ENCODE peak calls at places on chromosomes 1 and 21, in ten cellular contexts. P is stimulated activated CD8-positive, alpha-beta memory T cell treated with anti-CD3 and anti-CD28 coated beads, Interleukin-4, amount 100 ng/mL, for 1 hour; C is testis; D is NB4; B is EH; T is activated naive CD8-positive, alpha-beta T cell treated with anti-CD3 and anti-CD28 coated beads, Interleukin-2, amount 50 U/mL, for 24 hours; R is hypothalamus; A is T47D; L is activated CD8-positive, alpha-beta memory T cell treated with anti-CD3 and anti-CD28 coated beads, Interleukin-2, amount 10 ng/mL, durations not matched to agents 7 days and 5 days; Q is activated CD4-positive, alpha-beta T cell treated with anti-CD3 and anti-CD28 coated beads, Interleukin-2, amount 50 U/mL, for 48 hours. I is an unnamed sample.

GRCh38 chr1:201217146-201217545 is 26.5 kb downstream of the IGFN1 start:
- DNase-seq in A (no peak), D (no peak), Q (no peak), P (no peak), C (no peak), T (no peak), L (peak), B (no peak), R (no peak), I (no peak)

GRCh38 chr1:238568707-238569106 is 678.0 kb upstream of the ZP4 start:
- DNase-seq in R (no peak), C (no peak), D (no peak), Q (no peak), B (no peak), P (no peak), L (no peak), T (no peak), A (no peak), I (no peak)

GRCh38 chr1:20357796-20358195 is 67.1 kb downstream of the VWA5B1 start:
- DNase-seq in B (no peak), T (no peak), L (no peak), C (no peak), P (no peak), D (no peak), R (no peak), Q (no peak), A (no peak), I (no peak)

GRCh38 chr1:205379056-205379455 is 22.3 kb upstream of the KLHDC8A start:
- DNase-seq in D (no peak), R (no peak), C (no peak), T (no peak), P (no peak), A (no peak), L (no peak), Q (no peak), B (no peak), I (no peak)

GRCh38 chr1:177174921-177175634 is 4.3 kb downstream of the BRINP2 start:
- DNase-seq in R (peak), Q (no peak), P (no peak), T (no peak), L (no peak), B (no peak), A (no peak), D (no peak), C (no peak), I (no peak)

GRCh38 chr1:35220976-35221375 is 28.0 kb upstream of the SFPQ start:
- DNase-seq in A (peak), B (peak), L (no peak), P (no peak), C (no peak), Q (no peak), D (peak), T (peak), R (no peak), I (peak)

GRCh38 chr1:180311011-180311730 is 81.1 kb downstream of the LHX4 start:
- DNase-seq in A (peak), L (no peak), C (no peak), P (no peak), Q (no peak), D (no peak), R (no peak), B (peak), T (no peak), I (no peak)

GRCh38 chr1:224067621-224068457 is 46.1 kb upstream of the FBXO28 start:
- DNase-seq in P (no peak), C (no peak), D (peak), R (no peak), T (no peak), Q (no peak), B (peak), A (no peak), L (no peak), I (no peak)

GRCh38 chr1:228463559-228464455 is 23.4 kb upstream of the RNF187 start:
- DNase-seq in B (peak), R (peak), Q (peak), T (peak), L (peak), P (no peak), C (peak), D (peak), A (no peak), I (no peak)

GRCh38 chr1:7070389-7071029 is 285.3 kb downstream of the CAMTA1 start:
- DNase-seq in R (peak), A (peak), C (peak), L (peak), Q (peak), B (peak), D (peak), T (peak), P (peak), I (peak)

GRCh38 chr1:4071675-4072074 is 171.6 kb upstream of the C1orf174 start:
- DNase-seq in R (no peak), P (no peak), L (no peak), A (no peak), C (no peak), B (no peak), Q (no peak), T (no peak), D (no peak), I (no peak)

GRCh38 chr1:211487672-211488208 is 4.2 kb downstream of the RD3 start:
- DNase-seq in A (no peak), L (no peak), Q (no peak), D (no peak), C (no peak), T (no peak), R (no peak), P (no peak), B (no peak), I (no peak)

GRCh38 chr1:57036896-57037295 is 71.1 kb upstream of the C8B start:
- DNase-seq in C (no peak), L (no peak), B (peak), P (no peak), R (no peak), T (no peak), D (no peak), Q (no peak), A (no peak), I (no peak)

GRCh38 chr1:2882968-2883696 is 81.6 kb upstream of the TTC34 start:
- DNase-seq in R (no peak), P (no peak), D (no peak), Q (no peak), L (no peak), T (no peak), A (no peak), B (no peak), C (no peak), I (no peak)

GRCh38 chr1:2003564-2004131 is at the start of gene CFAP74:
- DNase-seq in D (no peak), T (peak), L (no peak), C (peak), P (no peak), A (no peak), Q (peak), R (peak), B (peak), I (no peak)

GRCh38 chr1:107057197-107058133 is 991 bp downstream of the PRMT6 start:
- DNase-seq in C (peak), T (peak), R (peak), D (peak), P (no peak), L (peak), B (peak), A (peak), Q (peak), I (peak)

GRCh38 chr1:119139393-119139792 is 1.1 kb downstream of the WARS2 start:
- DNase-seq in T (peak), D (no peak), R (no peak), P (no peak), B (no peak), C (no peak), A (no peak), Q (no peak), L (peak), I (no peak)

GRCh38 chr1:173823776-173824314 is 628 bp upstream of the DARS2 start:
- DNase-seq in C (no peak), B (no peak), Q (no peak), R (no peak), L (peak), A (no peak), P (no peak), T (no peak), D (no peak), I (no peak)

GRCh38 chr21:42473495-42474042 is 22.5 kb downstream of the RSPH1 start:
- DNase-seq in B (no peak), D (no peak), C (no peak), R (no peak), L (no peak), P (no peak), T (no peak), Q (no peak), A (no peak), I (no peak)

GRCh38 chr1:162367772-162368171 is 8.9 kb downstream of the SPATA46 start:
- DNase-seq in B (no peak), D (no peak), T (no peak), L (no peak), A (no peak), R (no peak), P (no peak), C (no peak), Q (no peak), I (no peak)

GRCh38 chr21:25115021-25115420 is 492.3 kb downstream of the MRPL39 start:
- DNase-seq in T (no peak), D (no peak), Q (no peak), C (no peak), R (no peak), B (no peak), P (no peak), L (no peak), A (no peak), I (no peak)

GRCh38 chr1:150149490-150150453 is at the start of gene PLEKHO1:
- DNase-seq in C (peak), B (peak), Q (peak), R (peak), P (peak), D (peak), L (peak), T (peak), A (peak), I (peak)

GRCh38 chr1:52239708-52240001 is 97.8 kb downstream of the ZFYVE9 start:
- DNase-seq in P (no peak), D (peak), T (no peak), Q (no peak), B (no peak), R (no peak), A (no peak), L (no peak), C (no peak), I (peak)

GRCh38 chr1:14880456-14881316 is 272.9 kb upstream of the TMEM51 start:
- DNase-seq in A (no peak), L (no peak), Q (no peak), C (no peak), B (peak), T (no peak), D (no peak), P (no peak), R (no peak), I (no peak)

GRCh38 chr1:8083739-8084484 is 57.8 kb upstream of the ERRFI1 start:
- DNase-seq in Q (no peak), D (no peak), R (no peak), C (peak), P (no peak), T (no peak), L (no peak), A (no peak), B (peak), I (no peak)

GRCh38 chr1:42142894-42143675 is 10.1 kb upstream of the GUCA2B start:
- DNase-seq in C (no peak), P (no peak), A (no peak), R (no peak), B (no peak), Q (no peak), L (no peak), D (peak), T (no peak), I (no peak)

GRCh38 chr1:204230211-204230610 is 16.4 kb upstream of the GOLT1A start:
- DNase-seq in A (no peak), R (no peak), B (no peak), D (no peak), Q (no peak), T (no peak), L (no peak), C (no peak), P (no peak), I (no peak)

GRCh38 chr1:67672260-67672803 is 12.7 kb upstream of the GADD45A start:
- DNase-seq in B (no peak), T (no peak), A (no peak), L (no peak), R (no peak), C (no peak), D (no peak), Q (no peak), P (no peak), I (no peak)

GRCh38 chr1:95183952-95184351 is 50.1 kb upstream of the RWDD3 start:
- DNase-seq in R (no peak), D (no peak), C (no peak), P (no peak), B (no peak), L (no peak), T (no peak), Q (no peak), A (no peak), I (no peak)

GRCh38 chr21:44420416-44421205 is 34.7 kb upstream of the LRRC3 start:
- DNase-seq in R (no peak), P (no peak), A (no peak), C (no peak), D (no peak), B (no peak), L (no peak), Q (no peak), T (no peak), I (no peak)

GRCh38 chr1:112983540-112984131 is 27.6 kb upstream of the SLC16A1 start:
- DNase-seq in R (no peak), T (no peak), L (no peak), D (peak), P (no peak), Q (no peak), A (no peak), B (peak), C (no peak), I (no peak)

GRCh38 chr1:161082996-161083742 is 6.2 kb downstream of the NECTIN4 start:
- DNase-seq in B (peak), Q (no peak), T (no peak), L (no peak), D (peak), P (no peak), A (peak), R (no peak), C (peak), I (no peak)

GRCh38 chr1:215475719-215476525 is 91.2 kb upstream of the KCTD3 start:
- DNase-seq in A (peak), D (no peak), P (no peak), T (no peak), C (no peak), B (peak), L (no peak), Q (no peak), R (no peak), I (no peak)

GRCh38 chr21:36861924-36862323 is 104.5 kb downstream of the HLCS start:
- DNase-seq in C (no peak), L (no peak), A (no peak), T (no peak), P (no peak), Q (no peak), D (no peak), R (no peak), B (no peak), I (no peak)

GRCh38 chr1:29342351-29342750 is 106.0 kb downstream of the PTPRU start:
- DNase-seq in D (no peak), P (no peak), R (no peak), B (no peak), Q (no peak), C (no peak), A (no peak), T (no peak), L (no peak), I (no peak)

GRCh38 chr1:31704261-31705079 is 653 bp upstream of the COL16A1 start:
- DNase-seq in R (no peak), D (no peak), L (peak), T (no peak), A (peak), Q (no peak), B (peak), P (no peak), C (peak), I (no peak)

GRCh38 chr1:49630156-49630555 is 393.6 kb downstream of the AGBL4 start:
- DNase-seq in L (no peak), Q (no peak), B (no peak), C (peak), P (no peak), R (no peak), T (no peak), A (peak), D (peak), I (no peak)

GRCh38 chr1:175075572-175076568 is 8.2 kb downstream of the TNN start:
- DNase-seq in D (peak), P (no peak), B (peak), C (no peak), L (peak), A (peak), Q (no peak), R (no peak), T (no peak), I (no peak)

I was measured in GM18507.